ENCODE peak calls at places on chromosomes 13 and 19, in six cellular contexts. One of them, this sample, is unnamed.

GRCh38 chr19:48779636-48780035 is 24.3 kb downstream of the FGF21 start:
- DNase-seq in stimulated activated CD8-positive, alpha-beta memory T cell treated with anti-CD3 and anti-CD28 coated beads, Interleukin-15, amount 100 ng/mL, for 4 hours: no peak
- DNase-seq in breast epithelium: no peak
- DNase-seq in nephron progenitor cell: no peak
- DNase-seq in stimulated activated naive CD8-positive, alpha-beta T cell treated with anti-CD3 and anti-CD28 coated beads, Interleukin-15, Interleukin-2, amounts not matched to agents 100 U/mL and 50 U/mL, for 24 hours: no peak
- DNase-seq in HT1080: no peak
- DNase-seq in this sample: no peak

GRCh38 chr19:29680447-29680846 is 15.2 kb downstream of the PLEKHF1 start:
- DNase-seq in stimulated activated CD8-positive, alpha-beta memory T cell treated with anti-CD3 and anti-CD28 coated beads, Interleukin-15, amount 100 ng/mL, for 4 hours: peak; percentile 63
- DNase-seq in breast epithelium: no peak
- DNase-seq in nephron progenitor cell: no peak
- DNase-seq in stimulated activated naive CD8-positive, alpha-beta T cell treated with anti-CD3 and anti-CD28 coated beads, Interleukin-15, Interleukin-2, amounts not matched to agents 100 U/mL and 50 U/mL, for 24 hours: peak; percentile 86
- DNase-seq in HT1080: peak; percentile 23
- DNase-seq in this sample: peak; percentile 66

GRCh38 chr19:1001538-1002166 is 1.4 kb downstream of the GRIN3B start:
- DNase-seq in stimulated activated CD8-positive, alpha-beta memory T cell treated with anti-CD3 and anti-CD28 coated beads, Interleukin-15, amount 100 ng/mL, for 4 hours: no peak
- DNase-seq in breast epithelium: no peak
- DNase-seq in nephron progenitor cell: peak; percentile 82
- DNase-seq in stimulated activated naive CD8-positive, alpha-beta T cell treated with anti-CD3 and anti-CD28 coated beads, Interleukin-15, Interleukin-2, amounts not matched to agents 100 U/mL and 50 U/mL, for 24 hours: peak; percentile 83
- DNase-seq in HT1080: peak; percentile 24
- DNase-seq in this sample: peak; percentile 41

GRCh38 chr13:49927755-49928154 is 8.4 kb downstream of the SPRYD7 start:
- DNase-seq in stimulated activated CD8-positive, alpha-beta memory T cell treated with anti-CD3 and anti-CD28 coated beads, Interleukin-15, amount 100 ng/mL, for 4 hours: no peak
- DNase-seq in breast epithelium: no peak
- DNase-seq in nephron progenitor cell: no peak
- DNase-seq in stimulated activated naive CD8-positive, alpha-beta T cell treated with anti-CD3 and anti-CD28 coated beads, Interleukin-15, Interleukin-2, amounts not matched to agents 100 U/mL and 50 U/mL, for 24 hours: no peak
- DNase-seq in HT1080: no peak
- DNase-seq in this sample: no peak

GRCh38 chr19:14265285-14266036 is 59.5 kb upstream of the ADGRL1 start:
- DNase-seq in stimulated activated CD8-positive, alpha-beta memory T cell treated with anti-CD3 and anti-CD28 coated beads, Interleukin-15, amount 100 ng/mL, for 4 hours: no peak
- DNase-seq in breast epithelium: no peak
- DNase-seq in nephron progenitor cell: peak; percentile 47
- DNase-seq in stimulated activated naive CD8-positive, alpha-beta T cell treated with anti-CD3 and anti-CD28 coated beads, Interleukin-15, Interleukin-2, amounts not matched to agents 100 U/mL and 50 U/mL, for 24 hours: no peak
- DNase-seq in HT1080: no peak
- DNase-seq in this sample: no peak

GRCh38 chr19:33294058-33294798 is 8.1 kb downstream of the CEBPA start:
- DNase-seq in stimulated activated CD8-positive, alpha-beta memory T cell treated with anti-CD3 and anti-CD28 coated beads, Interleukin-15, amount 100 ng/mL, for 4 hours: no peak
- DNase-seq in breast epithelium: no peak
- DNase-seq in nephron progenitor cell: no peak
- DNase-seq in stimulated activated naive CD8-positive, alpha-beta T cell treated with anti-CD3 and anti-CD28 coated beads, Interleukin-15, Interleukin-2, amounts not matched to agents 100 U/mL and 50 U/mL, for 24 hours: no peak
- DNase-seq in HT1080: no peak
- DNase-seq in this sample: no peak

GRCh38 chr19:7851623-7852500 is 21.8 kb downstream of the EVI5L start:
- DNase-seq in stimulated activated CD8-positive, alpha-beta memory T cell treated with anti-CD3 and anti-CD28 coated beads, Interleukin-15, amount 100 ng/mL, for 4 hours: no peak
- DNase-seq in breast epithelium: no peak
- DNase-seq in nephron progenitor cell: no peak
- DNase-seq in stimulated activated naive CD8-positive, alpha-beta T cell treated with anti-CD3 and anti-CD28 coated beads, Interleukin-15, Interleukin-2, amounts not matched to agents 100 U/mL and 50 U/mL, for 24 hours: no peak
- DNase-seq in HT1080: no peak
- DNase-seq in this sample: no peak

GRCh38 chr19:17205237-17206140 is 9.7 kb upstream of the USE1 start:
- DNase-seq in stimulated activated CD8-positive, alpha-beta memory T cell treated with anti-CD3 and anti-CD28 coated beads, Interleukin-15, amount 100 ng/mL, for 4 hours: no peak
- DNase-seq in breast epithelium: peak; percentile 60
- DNase-seq in nephron progenitor cell: peak; percentile 57
- DNase-seq in stimulated activated naive CD8-positive, alpha-beta T cell treated with anti-CD3 and anti-CD28 coated beads, Interleukin-15, Interleukin-2, amounts not matched to agents 100 U/mL and 50 U/mL, for 24 hours: peak; percentile 64
- DNase-seq in HT1080: peak; percentile 41
- DNase-seq in this sample: peak; percentile 36

GRCh38 chr13:46386996-46387851 is at the start of gene RUBCNL:
- DNase-seq in stimulated activated CD8-positive, alpha-beta memory T cell treated with anti-CD3 and anti-CD28 coated beads, Interleukin-15, amount 100 ng/mL, for 4 hours: no peak
- DNase-seq in breast epithelium: no peak
- DNase-seq in nephron progenitor cell: peak; percentile 82
- DNase-seq in stimulated activated naive CD8-positive, alpha-beta T cell treated with anti-CD3 and anti-CD28 coated beads, Interleukin-15, Interleukin-2, amounts not matched to agents 100 U/mL and 50 U/mL, for 24 hours: peak; percentile 62
- DNase-seq in HT1080: peak; percentile 44
- DNase-seq in this sample: no peak

GRCh38 chr19:4089400-4089908 is 22.8 kb upstream of the ZBTB7A start:
- DNase-seq in stimulated activated CD8-positive, alpha-beta memory T cell treated with anti-CD3 and anti-CD28 coated beads, Interleukin-15, amount 100 ng/mL, for 4 hours: peak; percentile 28
- DNase-seq in breast epithelium: no peak
- DNase-seq in nephron progenitor cell: no peak
- DNase-seq in stimulated activated naive CD8-positive, alpha-beta T cell treated with anti-CD3 and anti-CD28 coated beads, Interleukin-15, Interleukin-2, amounts not matched to agents 100 U/mL and 50 U/mL, for 24 hours: peak; percentile 77
- DNase-seq in HT1080: no peak
- DNase-seq in this sample: peak; percentile 18

GRCh38 chr13:113666951-113667701 is at the start of gene GRK1:
- DNase-seq in stimulated activated CD8-positive, alpha-beta memory T cell treated with anti-CD3 and anti-CD28 coated beads, Interleukin-15, amount 100 ng/mL, for 4 hours: no peak
- DNase-seq in breast epithelium: no peak
- DNase-seq in nephron progenitor cell: no peak
- DNase-seq in stimulated activated naive CD8-positive, alpha-beta T cell treated with anti-CD3 and anti-CD28 coated beads, Interleukin-15, Interleukin-2, amounts not matched to agents 100 U/mL and 50 U/mL, for 24 hours: no peak
- DNase-seq in HT1080: no peak
- DNase-seq in this sample: no peak

GRCh38 chr13:79995334-79995733 is 345.6 kb downstream of the SPRY2 start:
- DNase-seq in stimulated activated CD8-positive, alpha-beta memory T cell treated with anti-CD3 and anti-CD28 coated beads, Interleukin-15, amount 100 ng/mL, for 4 hours: no peak
- DNase-seq in breast epithelium: no peak
- DNase-seq in nephron progenitor cell: no peak
- DNase-seq in stimulated activated naive CD8-positive, alpha-beta T cell treated with anti-CD3 and anti-CD28 coated beads, Interleukin-15, Interleukin-2, amounts not matched to agents 100 U/mL and 50 U/mL, for 24 hours: no peak
- DNase-seq in HT1080: peak; percentile 95
- DNase-seq in this sample: no peak

GRCh38 chr19:41089955-41090354 is 1.7 kb downstream of the CYP2A13 start:
- DNase-seq in stimulated activated CD8-positive, alpha-beta memory T cell treated with anti-CD3 and anti-CD28 coated beads, Interleukin-15, amount 100 ng/mL, for 4 hours: no peak
- DNase-seq in breast epithelium: no peak
- DNase-seq in nephron progenitor cell: peak; percentile 4
- DNase-seq in stimulated activated naive CD8-positive, alpha-beta T cell treated with anti-CD3 and anti-CD28 coated beads, Interleukin-15, Interleukin-2, amounts not matched to agents 100 U/mL and 50 U/mL, for 24 hours: no peak
- DNase-seq in HT1080: no peak
- DNase-seq in this sample: no peak

GRCh38 chr13:99659234-99659633 is 158.0 kb downstream of the TM9SF2 start:
- DNase-seq in stimulated activated CD8-positive, alpha-beta memory T cell treated with anti-CD3 and anti-CD28 coated beads, Interleukin-15, amount 100 ng/mL, for 4 hours: no peak
- DNase-seq in breast epithelium: no peak
- DNase-seq in nephron progenitor cell: no peak
- DNase-seq in stimulated activated naive CD8-positive, alpha-beta T cell treated with anti-CD3 and anti-CD28 coated beads, Interleukin-15, Interleukin-2, amounts not matched to agents 100 U/mL and 50 U/mL, for 24 hours: no peak
- DNase-seq in HT1080: no peak
- DNase-seq in this sample: no peak

GRCh38 chr19:31675187-31675913 is 326.1 kb upstream of the TSHZ3 start:
- DNase-seq in stimulated activated CD8-positive, alpha-beta memory T cell treated with anti-CD3 and anti-CD28 coated beads, Interleukin-15, amount 100 ng/mL, for 4 hours: no peak
- DNase-seq in breast epithelium: no peak
- DNase-seq in nephron progenitor cell: no peak
- DNase-seq in stimulated activated naive CD8-positive, alpha-beta T cell treated with anti-CD3 and anti-CD28 coated beads, Interleukin-15, Interleukin-2, amounts not matched to agents 100 U/mL and 50 U/mL, for 24 hours: no peak
- DNase-seq in HT1080: peak; percentile 86
- DNase-seq in this sample: no peak

GRCh38 chr19:30673336-30673735 is 301.2 kb downstream of the ZNF536 start:
- DNase-seq in stimulated activated CD8-positive, alpha-beta memory T cell treated with anti-CD3 and anti-CD28 coated beads, Interleukin-15, amount 100 ng/mL, for 4 hours: no peak
- DNase-seq in breast epithelium: no peak
- DNase-seq in nephron progenitor cell: no peak
- DNase-seq in stimulated activated naive CD8-positive, alpha-beta T cell treated with anti-CD3 and anti-CD28 coated beads, Interleukin-15, Interleukin-2, amounts not matched to agents 100 U/mL and 50 U/mL, for 24 hours: no peak
- DNase-seq in HT1080: no peak
- DNase-seq in this sample: no peak

GRCh38 chr13:83423361-83423760 is 458.9 kb downstream of the SLITRK1 start:
- DNase-seq in stimulated activated CD8-positive, alpha-beta memory T cell treated with anti-CD3 and anti-CD28 coated beads, Interleukin-15, amount 100 ng/mL, for 4 hours: no peak
- DNase-seq in breast epithelium: no peak
- DNase-seq in nephron progenitor cell: no peak
- DNase-seq in stimulated activated naive CD8-positive, alpha-beta T cell treated with anti-CD3 and anti-CD28 coated beads, Interleukin-15, Interleukin-2, amounts not matched to agents 100 U/mL and 50 U/mL, for 24 hours: no peak
- DNase-seq in HT1080: no peak
- DNase-seq in this sample: no peak

GRCh38 chr13:97107815-97108534 is 113.7 kb upstream of the OXGR1 start:
- DNase-seq in stimulated activated CD8-positive, alpha-beta memory T cell treated with anti-CD3 and anti-CD28 coated beads, Interleukin-15, amount 100 ng/mL, for 4 hours: no peak
- DNase-seq in breast epithelium: peak; percentile 70
- DNase-seq in nephron progenitor cell: no peak
- DNase-seq in stimulated activated naive CD8-positive, alpha-beta T cell treated with anti-CD3 and anti-CD28 coated beads, Interleukin-15, Interleukin-2, amounts not matched to agents 100 U/mL and 50 U/mL, for 24 hours: no peak
- DNase-seq in HT1080: no peak
- DNase-seq in this sample: no peak